ENCODE peak calls at places on chromosomes 4 and X, in four cellular contexts. K is cardiac muscle cell, T is tibial artery, Q is Calu3. W is an unnamed sample.

GRCh38 chr4:111650553-111651183 is 494.6 kb upstream of the FAM241A start:
- DNase-seq in K (no peak), T (no peak), Q (no peak), W (no peak)

GRCh38 chr4:117893207-117893606 is 141.1 kb upstream of the NDST3 start:
- DNase-seq in K (no peak), T (no peak), Q (no peak), W (no peak)

GRCh38 chr4:27398911-27399310 is 538.3 kb downstream of the STIM2 start:
- DNase-seq in K (no peak), T (no peak), Q (no peak), W (no peak)

GRCh38 chr4:173490817-173491518 is 39.1 kb downstream of the HAND2 start:
- DNase-seq in K (peak), T (no peak), Q (peak), W (no peak)

GRCh38 chr4:130067419-130067818 is 971.5 kb downstream of the C4orf33 start:
- DNase-seq in K (no peak), T (no peak), Q (no peak), W (no peak)

GRCh38 chr4:172758586-172759340 is 409.8 kb upstream of the GALNT7 start:
- DNase-seq in K (peak), T (no peak), Q (no peak), W (no peak)

GRCh38 chrX:12360991-12361598 is 222.8 kb downstream of the FRMPD4 start:
- DNase-seq in K (peak), T (no peak), Q (no peak), W (no peak)

GRCh38 chrX:1434871-1435240 is 17.9 kb downstream of the ASMTL start:
- DNase-seq in K (no peak), T (peak), Q (no peak), W (peak)

GRCh38 chr4:52904421-52904820 is 42.3 kb downstream of the RASL11B start:
- DNase-seq in K (no peak), T (no peak), Q (no peak), W (no peak)

GRCh38 chr4:73080789-73081188 is 11.3 kb upstream of the COX18 start:
- DNase-seq in K (peak), T (no peak), Q (no peak), W (no peak)

GRCh38 chr4:142331132-142331531 is 515.0 kb downstream of the INPP4B start:
- DNase-seq in K (peak), T (no peak), Q (no peak), W (no peak)

GRCh38 chr4:78379991-78380739 is 171.4 kb upstream of the ANXA3 start:
- DNase-seq in K (peak), T (no peak), Q (peak), W (no peak)

GRCh38 chr4:15368906-15369305 is 58.9 kb upstream of the C1QTNF7 start:
- DNase-seq in K (peak), T (no peak), Q (no peak), W (no peak)

GRCh38 chr4:123444298-123444731 is 47.7 kb downstream of the SPRY1 start:
- DNase-seq in K (peak), T (no peak), Q (peak), W (peak)

GRCh38 chr4:169618986-169619385 is 1.4 kb upstream of the CLCN3 start:
- DNase-seq in K (no peak), T (no peak), Q (no peak), W (no peak)

GRCh38 chr4:42401171-42401570 is 3.9 kb downstream of the SHISA3 start:
- DNase-seq in K (no peak), T (no peak), Q (no peak), W (no peak)

GRCh38 chr4:125125256-125125655 is 189.5 kb upstream of the FAT4 start:
- DNase-seq in K (peak), T (no peak), Q (no peak), W (no peak)

GRCh38 chr4:110631582-110632505 is 9.0 kb upstream of the PITX2 start:
- DNase-seq in K (peak), T (peak), Q (peak), W (no peak)

GRCh38 chrX:37818031-37818430 is 29.3 kb downstream of the DYNLT3 start:
- DNase-seq in K (no peak), T (no peak), Q (no peak), W (no peak)

GRCh38 chr4:169225812-169226211 is 44.9 kb downstream of the SH3RF1 start:
- DNase-seq in K (peak), T (no peak), Q (no peak), W (no peak)

GRCh38 chrX:24355095-24355494 is 5.3 kb upstream of the SUPT20HL1 start:
- DNase-seq in K (no peak), T (no peak), Q (no peak), W (no peak)

GRCh38 chr4:6327220-6327917 is 57.7 kb downstream of the WFS1 start:
- DNase-seq in K (peak), T (peak), Q (peak), W (peak)

GRCh38 chrX:154516655-154517100 is 646 bp upstream of the FAM3A start:
- DNase-seq in K (peak), T (peak), Q (no peak), W (no peak)

GRCh38 chr4:23768541-23768940 is 121.3 kb downstream of the PPARGC1A start:
- DNase-seq in K (no peak), T (no peak), Q (no peak), W (no peak)

GRCh38 chrX:276588-277171 is 4.5 kb upstream of the PLCXD1 start:
- DNase-seq in K (peak), T (peak), Q (peak), W (peak)

GRCh38 chr4:105878668-105879067 is 16.6 kb upstream of the NPNT start:
- DNase-seq in K (no peak), T (no peak), Q (no peak), W (no peak)

GRCh38 chr4:6634746-6635145 is 5.7 kb upstream of the MRFAP1 start:
- DNase-seq in K (no peak), T (no peak), Q (no peak), W (no peak)

GRCh38 chrX:154750301-154751120 is at the start of gene GAB3:
- DNase-seq in K (peak), T (no peak), Q (peak), W (no peak)

GRCh38 chrX:31190221-31190975 is 118.6 kb upstream of the FTHL17 start:
- DNase-seq in K (peak), T (no peak), Q (no peak), W (no peak)

GRCh38 chr4:6268650-6269399 is 825 bp upstream of the WFS1 start:
- DNase-seq in K (no peak), T (no peak), Q (no peak), W (no peak)

GRCh38 chr4:27050731-27051130 is 190.1 kb downstream of the STIM2 start:
- DNase-seq in K (no peak), T (no peak), Q (no peak), W (no peak)

GRCh38 chrX:123340691-123341090 is 156.6 kb downstream of the GRIA3 start:
- DNase-seq in K (no peak), T (no peak), Q (no peak), W (no peak)

GRCh38 chr4:8940792-8941491 is 69.3 kb upstream of the HMX1 start:
- DNase-seq in K (no peak), T (no peak), Q (peak), W (no peak)
- TF ChIP-seq CTCF in K (no peak), T (no peak), Q (no peak), W (no peak)

GRCh38 chr4:99161700-99162099 is 17.6 kb upstream of the ADH4 start:
- DNase-seq in K (no peak), T (no peak), Q (no peak), W (no peak)

GRCh38 chr4:99156992-99157391 is 12.9 kb upstream of the ADH4 start:
- DNase-seq in K (no peak), T (no peak), Q (no peak), W (no peak)

GRCh38 chr4:99154658-99155342 is 10.7 kb upstream of the ADH4 start:
- DNase-seq in K (no peak), T (no peak), Q (no peak), W (no peak)

GRCh38 chr4:99157478-99157935 is 13.4 kb upstream of the ADH4 start:
- DNase-seq in K (no peak), T (no peak), Q (no peak), W (no peak)

GRCh38 chr4:99159699-99160098 is 15.6 kb upstream of the ADH4 start:
- DNase-seq in K (no peak), T (no peak), Q (no peak), W (no peak)
- TF ChIP-seq CTCF in K (no peak), T (no peak), Q (no peak), W (no peak)

GRCh38 chrX:16123222-16123786 is at the start of gene GRPR:
- DNase-seq in K (peak), T (peak), Q (peak), W (peak)
- TF ChIP-seq CTCF in K (peak), T (peak), Q (peak), W (peak)

GRCh38 chr4:82687531-82687930 is 111.1 kb downstream of the SCD5 start:
- DNase-seq in K (no peak), T (no peak), Q (no peak), W (no peak)
- TF ChIP-seq CTCF in K (no peak), T (no peak), Q (no peak), W (no peak)

GRCh38 chr4:157172011-157172410 is 48.5 kb upstream of the GRIA2 start:
- DNase-seq in K (peak), T (no peak), Q (no peak), W (no peak)
- TF ChIP-seq CTCF in K (peak), T (no peak), Q (no peak), W (no peak)

GRCh38 chr4:68375667-68376559 is 26.0 kb upstream of the YTHDC1 start:
- DNase-seq in K (peak), T (no peak), Q (peak), W (no peak)
- TF ChIP-seq CTCF in K (peak), T (peak), Q (peak), W (peak)